ENCODE peak calls at places on chromosomes 16 and 17, in four cellular contexts. One of them, this sample, is unnamed. For H3K4me1, the result is how much of the 10 kb centered on the place peaks cover.

GRCh38 chr17:57604771-57605733 is 140.0 kb downstream of the CCDC182 start:
- DNase-seq in cardiac muscle cell: peak
- DNase-seq in heart left ventricle: peak
- DNase-seq in SJCRH30: peak
- DNase-seq in this sample: peak

GRCh38 chr17:82517230-82517865 is 2.2 kb upstream of the FOXK2 start:
- DNase-seq in cardiac muscle cell: no peak
- DNase-seq in heart left ventricle: no peak
- DNase-seq in SJCRH30: no peak
- DNase-seq in this sample: no peak

GRCh38 chr16:64469906-64470702 is 651.8 kb downstream of the CDH11 start:
- DNase-seq in SJCRH30: peak
- DNase-seq in heart left ventricle: no peak
- DNase-seq in cardiac muscle cell: peak
- DNase-seq in this sample: peak

GRCh38 chr16:46972429-46972970 is 974 bp downstream of the DNAJA2 start:
- DNase-seq in SJCRH30: no peak
- DNase-seq in heart left ventricle: no peak
- DNase-seq in cardiac muscle cell: peak
- DNase-seq in this sample: no peak

GRCh38 chr17:53150101-53150698 is 672.5 kb upstream of the KIF2B start:
- DNase-seq in cardiac muscle cell: peak
- DNase-seq in SJCRH30: peak
- DNase-seq in heart left ventricle: no peak
- DNase-seq in this sample: no peak

GRCh38 chr17:40072481-40073346 is 9.9 kb downstream of the THRA start:
- DNase-seq in cardiac muscle cell: peak
- DNase-seq in SJCRH30: no peak
- DNase-seq in heart left ventricle: no peak
- DNase-seq in this sample: peak

GRCh38 chr17:61426482-61427304 is 25.5 kb upstream of the TBX4 start:
- DNase-seq in heart left ventricle: no peak
- DNase-seq in SJCRH30: no peak
- DNase-seq in cardiac muscle cell: no peak
- DNase-seq in this sample: no peak

GRCh38 chr16:54006693-54007092 is 279.9 kb downstream of the IRX3 start:
- DNase-seq in cardiac muscle cell: no peak
- DNase-seq in heart left ventricle: no peak
- DNase-seq in SJCRH30: no peak
- DNase-seq in this sample: no peak

GRCh38 chr17:82900741-82901140 is 60.9 kb upstream of the ZNF750 start:
- DNase-seq in SJCRH30: no peak
- DNase-seq in heart left ventricle: no peak
- DNase-seq in cardiac muscle cell: no peak
- DNase-seq in this sample: no peak

GRCh38 chr17:8611135-8611534 is 19.4 kb downstream of the MYH10 start:
- DNase-seq in cardiac muscle cell: no peak
- DNase-seq in SJCRH30: no peak
- DNase-seq in heart left ventricle: no peak
- DNase-seq in this sample: no peak

GRCh38 chr17:28717578-28718316 is at the start of gene RAB34:
- DNase-seq in SJCRH30: peak
- DNase-seq in cardiac muscle cell: peak
- DNase-seq in heart left ventricle: peak
- DNase-seq in this sample: peak

GRCh38 chr16:85291302-85292148 is 179.3 kb upstream of the CIBAR2 start:
- DNase-seq in cardiac muscle cell: no peak
- DNase-seq in heart left ventricle: peak
- DNase-seq in SJCRH30: peak
- DNase-seq in this sample: peak

GRCh38 chr17:69480197-69480596 is 65.7 kb downstream of the MAP2K6 start:
- DNase-seq in cardiac muscle cell: no peak
- DNase-seq in heart left ventricle: no peak
- DNase-seq in SJCRH30: no peak
- DNase-seq in this sample: no peak

GRCh38 chr17:83194189-83194565 is 114.8 kb downstream of the METRNL start:
- DNase-seq in SJCRH30: peak
- DNase-seq in heart left ventricle: no peak
- DNase-seq in cardiac muscle cell: no peak
- DNase-seq in this sample: no peak

GRCh38 chr17:76710863-76711611 is at the start of gene MXRA7:
- DNase-seq in heart left ventricle: peak
- DNase-seq in cardiac muscle cell: peak
- DNase-seq in SJCRH30: peak
- DNase-seq in this sample: peak

GRCh38 chr16:17335826-17336492 is 134.8 kb downstream of the XYLT1 start:
- DNase-seq in SJCRH30: no peak
- DNase-seq in cardiac muscle cell: no peak
- DNase-seq in heart left ventricle: no peak
- DNase-seq in this sample: no peak

GRCh38 chr16:35637683-35638082 is 2178.3 kb downstream of the TP53TG3F start:
- DNase-seq in heart left ventricle: no peak
- DNase-seq in SJCRH30: no peak
- DNase-seq in cardiac muscle cell: no peak
- DNase-seq in this sample: no peak

GRCh38 chr17:62792122-62792800 is 15.9 kb downstream of the MARCHF10 start:
- DNase-seq in SJCRH30: no peak
- DNase-seq in heart left ventricle: no peak
- DNase-seq in cardiac muscle cell: no peak
- DNase-seq in this sample: no peak

GRCh38 chr16:67114793-67115192 is 5.1 kb downstream of the PHAF1 start:
- DNase-seq in SJCRH30: no peak
- DNase-seq in cardiac muscle cell: no peak
- DNase-seq in heart left ventricle: no peak
- DNase-seq in this sample: no peak

GRCh38 chr16:24990803-24991202 is 24.4 kb downstream of the ARHGAP17 start:
- DNase-seq in SJCRH30: no peak
- DNase-seq in cardiac muscle cell: no peak
- DNase-seq in heart left ventricle: no peak
- DNase-seq in this sample: no peak

GRCh38 chr17:61403846-61404701 is 4.4 kb downstream of the TBX2 start:
- DNase-seq in heart left ventricle: no peak
- DNase-seq in cardiac muscle cell: no peak
- DNase-seq in SJCRH30: no peak
- DNase-seq in this sample: no peak

GRCh38 chr16:75379911-75380847 is 53.1 kb downstream of the CFDP1 start:
- DNase-seq in SJCRH30: no peak
- DNase-seq in cardiac muscle cell: no peak
- DNase-seq in heart left ventricle: no peak
- DNase-seq in this sample: no peak

GRCh38 chr17:19660219-19660870 is 11.8 kb downstream of the ALDH3A2 start:
- DNase-seq in heart left ventricle: no peak
- DNase-seq in cardiac muscle cell: no peak
- DNase-seq in SJCRH30: no peak
- DNase-seq in this sample: no peak

GRCh38 chr17:6570731-6571465 is 14.5 kb upstream of the PITPNM3 start:
- DNase-seq in heart left ventricle: no peak
- DNase-seq in cardiac muscle cell: no peak
- DNase-seq in SJCRH30: no peak
- DNase-seq in this sample: no peak

GRCh38 chr17:68290955-68291835 is at the start of the genes ARSG and SLC16A6:
- DNase-seq in heart left ventricle: peak
- DNase-seq in SJCRH30: peak
- DNase-seq in cardiac muscle cell: peak
- DNase-seq in this sample: peak

GRCh38 chr17:34519286-34519685 is 60.1 kb upstream of the TMEM132E start:
- DNase-seq in SJCRH30: peak
- DNase-seq in cardiac muscle cell: peak
- DNase-seq in heart left ventricle: no peak
- DNase-seq in this sample: no peak

GRCh38 chr16:4172070-4172469 is 55.8 kb upstream of the ADCY9 start:
- DNase-seq in cardiac muscle cell: no peak
- DNase-seq in heart left ventricle: no peak
- DNase-seq in SJCRH30: no peak
- DNase-seq in this sample: no peak

GRCh38 chr16:50557046-50557445 is 8.8 kb downstream of the NKD1 start:
- DNase-seq in SJCRH30: no peak
- DNase-seq in cardiac muscle cell: no peak
- DNase-seq in heart left ventricle: no peak
- DNase-seq in this sample: no peak

GRCh38 chr17:77769215-77769614 is 189.3 kb upstream of the TNRC6C start:
- DNase-seq in SJCRH30: no peak
- DNase-seq in heart left ventricle: no peak
- DNase-seq in cardiac muscle cell: no peak
- DNase-seq in this sample: no peak

GRCh38 chr16:1113489-1113888 is 17.4 kb upstream of the C1QTNF8 start:
- DNase-seq in heart left ventricle: no peak
- DNase-seq in SJCRH30: no peak
- DNase-seq in cardiac muscle cell: no peak
- DNase-seq in this sample: no peak

GRCh38 chr17:1783834-1784611 is 22.2 kb downstream of the SERPINF1 start:
- DNase-seq in heart left ventricle: peak
- DNase-seq in cardiac muscle cell: peak
- DNase-seq in SJCRH30: peak
- DNase-seq in this sample: peak

GRCh38 chr17:8963665-8964258 is 1.7 kb downstream of the PIK3R5 start:
- DNase-seq in SJCRH30: no peak
- DNase-seq in heart left ventricle: no peak
- DNase-seq in cardiac muscle cell: no peak
- DNase-seq in this sample: no peak

GRCh38 chr16:84361546-84361945 is 6.8 kb upstream of the ATP2C2 start:
- DNase-seq in SJCRH30: no peak
- DNase-seq in cardiac muscle cell: no peak
- DNase-seq in heart left ventricle: no peak
- DNase-seq in this sample: no peak

GRCh38 chr16:667113-667779 is 686 bp upstream of the RHOT2 start:
- DNase-seq in heart left ventricle: no peak
- DNase-seq in SJCRH30: no peak
- DNase-seq in cardiac muscle cell: no peak
- DNase-seq in this sample: no peak

GRCh38 chr16:68059804-68060203 is 25.4 kb upstream of the NFATC3 start:
- DNase-seq in heart left ventricle: no peak
- DNase-seq in SJCRH30: no peak
- DNase-seq in cardiac muscle cell: no peak
- DNase-seq in this sample: no peak

GRCh38 chr17:44623070-44623725 is 33.1 kb upstream of the MEIOC start:
- DNase-seq in cardiac muscle cell: no peak
- DNase-seq in heart left ventricle: no peak
- DNase-seq in SJCRH30: no peak
- DNase-seq in this sample: no peak

GRCh38 chr17:21463779-21464407 is 87.7 kb downstream of the KCNJ12 start:
- DNase-seq in cardiac muscle cell: peak
- DNase-seq in SJCRH30: no peak
- DNase-seq in heart left ventricle: no peak
- DNase-seq in this sample: no peak

GRCh38 chr17:21463204-21463661 is 87.1 kb downstream of the KCNJ12 start:
- DNase-seq in SJCRH30: no peak
- DNase-seq in cardiac muscle cell: no peak
- DNase-seq in heart left ventricle: no peak
- DNase-seq in this sample: no peak

GRCh38 chr17:21462259-21462658 is 86.1 kb downstream of the KCNJ12 start:
- DNase-seq in cardiac muscle cell: no peak
- DNase-seq in SJCRH30: no peak
- DNase-seq in heart left ventricle: no peak
- DNase-seq in this sample: no peak

GRCh38 chr17:21466550-21466949 is 90.4 kb downstream of the KCNJ12 start:
- DNase-seq in cardiac muscle cell: no peak
- DNase-seq in heart left ventricle: no peak
- DNase-seq in SJCRH30: no peak
- DNase-seq in this sample: no peak

GRCh38 chr17:21464611-21465021 is 88.5 kb downstream of the KCNJ12 start:
- DNase-seq in SJCRH30: no peak
- DNase-seq in cardiac muscle cell: no peak
- DNase-seq in heart left ventricle: no peak
- DNase-seq in this sample: no peak
- H3K4me3 ChIP-seq in SJCRH30: no peak
- H3K4me3 ChIP-seq in cardiac muscle cell: no peak
- H3K4me3 ChIP-seq in heart left ventricle: no peak
- H3K4me3 ChIP-seq in this sample: no peak

GRCh38 chr16:27242398-27242797 is 26.2 kb downstream of the NSMCE1 start:
- DNase-seq in SJCRH30: no peak
- DNase-seq in cardiac muscle cell: no peak
- DNase-seq in heart left ventricle: no peak
- DNase-seq in this sample: no peak
- H3K4me1 ChIP-seq in SJCRH30: under half
- H3K4me1 ChIP-seq in cardiac muscle cell: under half
- H3K4me1 ChIP-seq in heart left ventricle: under half
- H3K4me1 ChIP-seq in this sample: under half

GRCh38 chr17:41913798-41914197 is 5.0 kb downstream of the ACLY start:
- DNase-seq in heart left ventricle: no peak
- DNase-seq in SJCRH30: no peak
- DNase-seq in cardiac muscle cell: no peak
- DNase-seq in this sample: no peak
- H3K4me3 ChIP-seq in heart left ventricle: no peak
- H3K4me3 ChIP-seq in SJCRH30: no peak
- H3K4me3 ChIP-seq in cardiac muscle cell: no peak
- H3K4me3 ChIP-seq in this sample: no peak

GRCh38 chr17:72590382-72590781 is 469.6 kb downstream of the SOX9 start:
- DNase-seq in cardiac muscle cell: no peak
- DNase-seq in heart left ventricle: no peak
- DNase-seq in SJCRH30: no peak
- DNase-seq in this sample: no peak
- H3K4me1 ChIP-seq in cardiac muscle cell: under half
- H3K4me1 ChIP-seq in heart left ventricle: under half
- H3K4me1 ChIP-seq in SJCRH30: under half
- H3K4me1 ChIP-seq in this sample: under half

GRCh38 chr16:87535855-87536794 is 43.3 kb upstream of the ZCCHC14 start:
- DNase-seq in heart left ventricle: no peak
- DNase-seq in SJCRH30: no peak
- DNase-seq in cardiac muscle cell: no peak
- DNase-seq in this sample: no peak
- H3K4me3 ChIP-seq in heart left ventricle: no peak
- H3K4me3 ChIP-seq in SJCRH30: no peak
- H3K4me3 ChIP-seq in cardiac muscle cell: no peak
- H3K4me3 ChIP-seq in this sample: no peak

GRCh38 chr16:57585051-57585687 is 42.7 kb downstream of the ADGRG5 start:
- DNase-seq in heart left ventricle: no peak
- DNase-seq in cardiac muscle cell: no peak
- DNase-seq in SJCRH30: no peak
- DNase-seq in this sample: no peak
- H3K4me1 ChIP-seq in heart left ventricle: under half
- H3K4me1 ChIP-seq in cardiac muscle cell: under half
- H3K4me1 ChIP-seq in SJCRH30: under half
- H3K4me1 ChIP-seq in this sample: under half

DNA sequence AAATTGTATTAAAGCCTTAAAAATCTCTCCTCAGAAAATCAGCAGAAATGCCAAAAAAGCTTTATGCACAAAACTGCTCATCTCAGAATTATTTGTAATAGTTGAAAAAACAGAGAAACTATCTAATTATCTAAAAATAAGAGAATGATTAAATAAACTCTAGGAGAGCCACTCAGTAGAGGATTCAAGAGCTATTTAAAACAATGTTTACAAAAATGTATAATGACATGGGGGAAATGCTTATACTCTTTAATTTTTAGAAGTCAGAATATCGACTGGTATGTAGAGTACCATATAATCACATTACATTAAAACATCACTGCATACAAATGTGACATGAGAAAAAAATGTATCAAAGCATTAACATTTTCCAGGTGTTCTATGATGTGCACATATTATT is 11.9 kb downstream of the CLEC19A start:
- DNase-seq in SJCRH30: no peak
- DNase-seq in heart left ventricle: no peak
- DNase-seq in cardiac muscle cell: no peak
- DNase-seq in this sample: no peak
- H3K4me3 ChIP-seq in SJCRH30: no peak
- H3K4me3 ChIP-seq in heart left ventricle: no peak
- H3K4me3 ChIP-seq in cardiac muscle cell: no peak
- H3K4me3 ChIP-seq in this sample: no peak

This sample was measured in heart right ventricle.